ENCODE peak calls at places on chromosomes 7 and 10, in four cellular contexts. U is fibroblast of lung, I is OCI-LY7, O is SK-N-SH. S is an unnamed sample.

GRCh38 chr7:3597243-3597642 is 296.2 kb downstream of the SDK1 start:
- DNase-seq in U (no peak), I (peak), O (no peak), S (no peak)

GRCh38 chr7:55191926-55192692 is 173.0 kb upstream of the LANCL2 start:
- DNase-seq in U (no peak), I (no peak), O (peak), S (peak)

GRCh38 chr7:18829518-18830252 is 287.8 kb downstream of the TWIST1 start:
- DNase-seq in U (peak), I (no peak), O (peak), S (no peak)

GRCh38 chr10:98259606-98260319 is 8.2 kb downstream of the LOXL4 start:
- DNase-seq in U (peak), I (no peak), O (no peak), S (no peak)

GRCh38 chr7:47444376-47445098 is 137.4 kb downstream of the TNS3 start:
- DNase-seq in U (peak), I (peak), O (peak), S (peak)

GRCh38 chr7:100366411-100367250 is 6.7 kb upstream of the PILRA start:
- DNase-seq in U (no peak), I (no peak), O (no peak), S (no peak)

GRCh38 chr7:100578246-100579183 is 4.8 kb upstream of the SAP25 start:
- DNase-seq in U (no peak), I (no peak), O (no peak), S (no peak)

GRCh38 chr10:122524811-122525210 is 35.7 kb upstream of the DMBT1 start:
- DNase-seq in U (no peak), I (no peak), O (no peak), S (no peak)

GRCh38 chr7:79506481-79506880 is 53.0 kb upstream of the MAGI2 start:
- DNase-seq in U (no peak), I (no peak), O (no peak), S (peak)

GRCh38 chr10:19570991-19571390 is 245.2 kb upstream of the PLXDC2 start:
- DNase-seq in U (peak), I (no peak), O (no peak), S (no peak)

GRCh38 chr7:47085491-47086275 is 496.2 kb downstream of the TNS3 start:
- DNase-seq in U (no peak), I (no peak), O (no peak), S (no peak)

GRCh38 chr10:72334832-72335393 is 19.8 kb downstream of the DNAJB12 start:
- DNase-seq in U (peak), I (peak), O (peak), S (peak)

GRCh38 chr7:121083790-121084251 is 95.3 kb downstream of the CPED1 start:
- DNase-seq in U (peak), I (no peak), O (no peak), S (no peak)

GRCh38 chr7:43726466-43726865 is 2.9 kb downstream of the COA1 start:
- DNase-seq in U (no peak), I (no peak), O (no peak), S (no peak)

GRCh38 chr7:103912906-103913610 is 76.4 kb downstream of the RELN start:
- DNase-seq in U (no peak), I (no peak), O (no peak), S (no peak)

GRCh38 chr7:108014747-108015682 is 12.1 kb upstream of the LAMB1 start:
- DNase-seq in U (peak), I (no peak), O (no peak), S (no peak)

GRCh38 chr7:15972767-15973362 is 286.4 kb upstream of the MEOX2 start:
- DNase-seq in U (peak), I (no peak), O (no peak), S (no peak)

GRCh38 chr10:44382131-44382858 is 2.6 kb downstream of the CXCL12 start:
- DNase-seq in U (no peak), I (no peak), O (no peak), S (peak)

GRCh38 chr7:44112231-44112996 is 8.3 kb downstream of the AEBP1 start:
- DNase-seq in U (no peak), I (no peak), O (peak), S (peak)

GRCh38 chr7:91267558-91267955 is 3.3 kb downstream of the FZD1 start:
- DNase-seq in U (peak), I (no peak), O (no peak), S (no peak)

DNA sequence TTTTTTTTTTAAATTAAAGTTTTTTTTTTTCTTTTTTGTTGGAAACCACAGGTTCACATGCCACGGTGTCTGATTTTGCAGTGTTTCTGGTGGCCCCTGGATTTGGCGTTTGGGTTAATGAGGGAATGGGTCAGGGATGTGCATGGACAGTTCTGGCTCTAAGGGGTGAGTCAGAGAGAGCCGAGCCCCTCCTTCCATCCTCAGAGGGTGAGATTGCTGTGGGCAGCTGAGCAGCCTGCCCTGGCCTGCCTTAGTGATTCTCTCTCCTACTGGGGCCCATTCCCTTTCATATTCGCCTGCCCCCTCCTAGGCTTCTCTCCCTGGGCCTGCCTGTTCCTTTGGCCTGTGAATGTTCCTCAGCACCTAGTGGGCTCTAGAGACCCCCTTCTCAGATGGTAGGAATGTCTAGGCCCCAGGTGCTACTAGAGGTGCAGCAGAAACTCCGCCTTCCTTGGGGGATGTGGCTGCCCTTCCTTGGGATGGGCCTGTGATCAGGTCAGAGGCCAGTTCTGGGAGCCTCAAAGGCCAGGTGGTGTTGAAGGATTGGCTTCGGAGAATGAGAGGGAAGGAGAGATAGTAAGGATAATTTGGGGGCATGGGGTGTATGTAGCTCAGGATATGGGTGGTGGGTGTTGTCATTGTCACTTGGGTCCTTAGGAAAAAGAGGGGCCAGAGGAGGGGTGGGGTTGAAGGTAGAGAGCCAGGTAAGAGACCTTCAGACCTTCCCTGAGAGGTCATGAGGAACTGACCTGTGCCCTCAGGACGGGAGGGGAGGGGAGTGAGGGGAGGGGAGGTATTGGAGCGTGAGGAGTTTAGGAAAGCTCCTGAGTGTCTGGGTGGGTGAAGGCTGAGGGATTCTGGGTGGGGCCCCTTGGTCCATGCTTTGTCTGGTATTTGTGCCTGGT is 19.8 kb downstream of the TSPAN14 start:
- DNase-seq in U (peak), I (no peak), O (no peak), S (no peak)
- H3K27ac ChIP-seq in U (peak), I (peak), O (no peak), S (no peak)

DNA sequence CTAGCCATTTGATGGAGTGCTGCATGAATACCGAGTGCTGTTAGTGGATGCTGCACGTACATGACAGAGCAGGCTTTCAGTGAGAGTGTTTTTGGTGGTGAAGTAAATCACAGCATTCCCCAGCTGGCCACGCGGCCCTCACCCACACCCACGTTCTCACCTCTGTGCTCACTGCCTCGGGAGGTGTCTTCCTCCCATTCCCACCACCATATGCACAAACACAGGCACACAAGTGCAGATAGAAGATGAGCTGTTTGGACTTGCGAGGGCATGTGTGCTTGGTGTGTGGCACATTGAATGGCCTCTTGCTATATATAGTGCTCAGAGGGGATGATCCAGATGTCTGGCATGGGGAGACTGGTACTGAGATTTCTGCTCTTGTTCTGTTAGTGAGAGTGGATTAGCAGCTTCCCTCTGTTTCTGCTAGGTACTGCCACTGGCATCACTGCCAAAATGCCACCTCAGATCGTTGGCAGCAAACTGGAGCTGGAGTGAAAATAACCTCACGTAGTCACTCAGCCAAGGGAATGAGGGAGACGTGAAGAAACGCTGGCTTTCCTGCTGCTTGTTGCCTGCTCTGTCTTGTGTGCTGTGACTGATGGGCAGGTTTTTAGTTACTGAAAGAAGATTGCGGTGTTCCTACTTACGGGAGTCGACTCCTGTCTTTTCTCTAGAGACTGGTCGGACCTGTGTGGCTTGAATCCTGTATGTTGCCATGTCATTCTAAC is 19.1 kb downstream of the DNAJB6 start:
- DNase-seq in U (peak), I (no peak), O (peak), S (no peak)
- H3K27ac ChIP-seq in U (peak), I (no peak), O (peak), S (peak)

GRCh38 chr10:5411941-5412276 is 448 bp upstream of the NET1 start:
- DNase-seq in U (no peak), I (no peak), O (peak), S (no peak)
- H3K27ac ChIP-seq in U (no peak), I (no peak), O (peak), S (peak)

GRCh38 chr7:30663414-30663813 is 18.8 kb downstream of the CRHR2 start:
- DNase-seq in U (no peak), I (no peak), O (no peak), S (no peak)

GRCh38 chr7:30665043-30665442 is 17.2 kb downstream of the CRHR2 start:
- DNase-seq in U (no peak), I (no peak), O (no peak), S (no peak)

GRCh38 chr7:30667172-30667571 is 15.1 kb downstream of the CRHR2 start:
- DNase-seq in U (no peak), I (no peak), O (no peak), S (no peak)

GRCh38 chr7:30664184-30664885 is 17.9 kb downstream of the CRHR2 start:
- DNase-seq in U (no peak), I (no peak), O (no peak), S (no peak)

DNA sequence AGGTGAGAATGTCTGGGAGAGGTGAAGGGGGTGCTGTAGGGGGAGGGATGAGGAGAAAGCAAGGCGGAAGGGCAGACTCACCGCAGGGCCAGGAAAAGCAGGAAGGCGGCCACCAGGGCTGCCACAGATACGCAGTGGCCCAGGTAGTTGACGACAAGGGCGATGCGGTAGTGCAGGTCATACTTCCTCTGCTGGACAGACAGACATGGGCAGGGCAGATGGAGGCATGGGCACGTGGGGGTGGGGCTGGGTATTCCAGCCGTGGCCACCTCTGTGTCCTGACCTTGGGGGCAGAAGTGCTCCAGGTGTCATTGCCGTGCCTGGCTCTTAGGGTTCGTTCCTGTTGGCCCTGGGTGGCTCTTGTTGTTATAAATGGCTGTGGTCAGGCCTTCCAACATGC is 16.8 kb downstream of the CRHR2 start:
- DNase-seq in U (no peak), I (no peak), O (no peak), S (no peak)
- H3K27ac ChIP-seq in U (no peak), I (no peak), O (no peak), S (no peak)

GRCh38 chr7:139733751-139734150 is 44.0 kb downstream of the HIPK2 start:
- DNase-seq in U (peak), I (no peak), O (no peak), S (no peak)
- H3K27ac ChIP-seq in U (peak), I (no peak), O (no peak), S (no peak)

GRCh38 chr7:123752534-123752933 is 3.7 kb upstream of the WASL start:
- DNase-seq in U (no peak), I (no peak), O (no peak), S (no peak)
- H3K27ac ChIP-seq in U (no peak), I (no peak), O (no peak), S (peak)

GRCh38 chr7:149776305-149776704 is 2.9 kb upstream of the ZNF467 start:
- DNase-seq in U (no peak), I (no peak), O (peak), S (no peak)

GRCh38 chr7:149776848-149777407 is 3.5 kb upstream of the ZNF467 start:
- DNase-seq in U (no peak), I (no peak), O (no peak), S (no peak)

GRCh38 chr7:149774237-149775175 is 1.1 kb upstream of the ZNF467 start:
- DNase-seq in U (no peak), I (no peak), O (no peak), S (peak)

GRCh38 chr7:149773446-149774236 is at the start of gene ZNF467:
- DNase-seq in U (peak), I (no peak), O (peak), S (peak)

GRCh38 chr7:149775176-149775556 is 1.8 kb upstream of the ZNF467 start:
- DNase-seq in U (no peak), I (no peak), O (no peak), S (no peak)
- H3K27ac ChIP-seq in U (no peak), I (no peak), O (no peak), S (no peak)